ENCODE peak calls at places on chromosomes 13 and 19, in six cellular contexts. V is trophoblast cell, Z is H9, T is neuronal stem cell, W is mesenchymal stem cell, B is H1. D is an unnamed sample.

GRCh38 chr13:27296496-27296895 is 25.9 kb downstream of the RASL11A start:
- DNase-seq in T (no peak), B (no peak), W (no peak), Z (no peak), V (no peak), D (no peak)

GRCh38 chr19:56476671-56477428 is at the start of gene ZNF667:
- DNase-seq in V (peak), B (no peak), W (peak), T (peak), Z (no peak), D (peak)

GRCh38 chr19:5487222-5487621 is 32.0 kb downstream of the ZNRF4 start:
- DNase-seq in Z (no peak), W (no peak), T (no peak), B (no peak), V (peak), D (no peak)

GRCh38 chr13:110337287-110337686 is 30.2 kb downstream of the COL4A2 start:
- DNase-seq in T (no peak), B (no peak), W (no peak), Z (no peak), V (no peak), D (no peak)

GRCh38 chr13:25561842-25562241 is 190.1 kb downstream of the ATP8A2 start:
- DNase-seq in T (no peak), Z (no peak), W (no peak), B (no peak), V (no peak), D (no peak)

GRCh38 chr13:49098771-49099512 is 121.2 kb upstream of the MLNR start:
- DNase-seq in Z (no peak), V (peak), W (peak), T (no peak), B (no peak), D (no peak)

GRCh38 chr19:56538761-56539263 is at the start of gene ZFP28:
- DNase-seq in V (no peak), W (no peak), Z (peak), T (no peak), B (peak), D (no peak)

GRCh38 chr13:74325106-74325505 is 190.9 kb upstream of the KLF12 start:
- DNase-seq in B (no peak), T (no peak), V (no peak), Z (no peak), W (peak), D (peak)

GRCh38 chr13:75312884-75313520 is 169.0 kb downstream of the TBC1D4 start:
- DNase-seq in Z (no peak), W (no peak), T (no peak), V (no peak), B (no peak), D (no peak)

GRCh38 chr19:4539697-4540581 is at the start of gene LRG1:
- DNase-seq in Z (no peak), W (no peak), T (no peak), B (no peak), V (peak), D (no peak)

GRCh38 chr13:95437561-95437960 is 115.0 kb upstream of the CLDN10 start:
- DNase-seq in V (no peak), W (peak), Z (no peak), B (no peak), T (no peak), D (no peak)

GRCh38 chr19:33686246-33686645 is 64.5 kb downstream of the CHST8 start:
- DNase-seq in T (no peak), Z (no peak), B (no peak), W (no peak), V (no peak), D (no peak)

GRCh38 chr13:61727714-61728275 is 312.1 kb upstream of the PCDH20 start:
- DNase-seq in Z (no peak), B (no peak), V (peak), T (no peak), W (no peak), D (no peak)

GRCh38 chr19:37594982-37595382 is 306 bp downstream of the ZNF540 start:
- DNase-seq in B (no peak), V (no peak), T (no peak), Z (no peak), W (no peak), D (peak)

GRCh38 chr19:33727331-33728028 is 69.2 kb upstream of the KCTD15 start:
- DNase-seq in V (no peak), W (no peak), T (no peak), B (no peak), Z (no peak), D (no peak)

GRCh38 chr13:111515648-111516047 is 195.2 kb downstream of the TEX29 start:
- DNase-seq in Z (peak), B (no peak), W (no peak), V (no peak), T (no peak), D (no peak)

GRCh38 chr13:99044764-99045163 is 66.9 kb upstream of the DOCK9 start:
- DNase-seq in Z (no peak), V (no peak), B (no peak), W (no peak), T (no peak), D (no peak)

GRCh38 chr13:53398051-53398450 is 369.4 kb downstream of the OLFM4 start:
- DNase-seq in B (no peak), W (no peak), V (no peak), Z (no peak), T (no peak), D (no peak)

GRCh38 chr19:14395710-14396338 is 14.6 kb downstream of the ADGRE5 start:
- DNase-seq in V (no peak), T (no peak), W (no peak), B (no peak), Z (no peak), D (no peak)

GRCh38 chr13:35714096-35714495 is 237.6 kb upstream of the MAB21L1 start:
- DNase-seq in W (no peak), T (no peak), B (no peak), V (peak), Z (no peak), D (no peak)

GRCh38 chr19:39169143-39169810 is 27.5 kb upstream of the NCCRP1 start:
- DNase-seq in B (no peak), W (no peak), T (no peak), V (no peak), Z (no peak), D (no peak)

GRCh38 chr13:101098873-101099272 is 317.4 kb downstream of the NALCN start:
- DNase-seq in W (peak), Z (no peak), V (no peak), B (no peak), T (no peak), D (peak)

GRCh38 chr13:99970761-99971575 is 599 bp downstream of the ZIC5 start:
- DNase-seq in B (peak), T (no peak), Z (peak), V (no peak), W (no peak), D (no peak)

GRCh38 chr19:3386447-3387234 is 20.3 kb downstream of the NFIC start:
- DNase-seq in Z (no peak), W (no peak), B (no peak), V (no peak), T (no peak), D (no peak)

GRCh38 chr19:2113436-2114211 is 16.9 kb downstream of the IZUMO4 start:
- DNase-seq in Z (no peak), W (peak), V (no peak), T (no peak), B (no peak), D (no peak)

GRCh38 chr19:38649305-38650179 is 2.1 kb downstream of the ACTN4 start:
- DNase-seq in B (no peak), T (no peak), V (no peak), W (no peak), Z (no peak), D (no peak)

GRCh38 chr19:3950871-3951861 is 18.3 kb downstream of the NMRK2 start:
- DNase-seq in Z (no peak), T (no peak), W (no peak), B (no peak), V (peak), D (no peak)

DNA sequence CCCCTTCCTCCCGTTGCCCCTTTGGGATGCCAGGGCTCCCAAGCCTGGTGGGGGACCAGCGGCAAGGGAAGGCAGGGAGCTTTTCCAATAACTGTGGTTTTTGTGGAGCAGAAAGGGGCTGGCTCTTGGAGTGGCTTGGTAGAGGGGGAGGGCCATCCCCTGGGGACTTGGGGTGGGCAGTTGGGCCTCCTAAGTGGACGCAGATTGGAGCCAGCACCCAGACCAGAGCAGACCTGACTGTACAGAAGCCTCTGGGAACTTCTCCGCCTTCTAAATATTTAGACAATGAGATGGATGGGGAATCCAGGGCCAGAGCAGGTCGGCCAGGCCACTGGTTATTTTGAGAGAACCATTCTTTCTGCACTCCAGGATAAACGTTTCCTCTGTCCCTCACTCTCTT is 4.2 kb downstream of the PTGIR start:
- DNase-seq in W (peak), Z (no peak), V (no peak), B (no peak), T (no peak), D (peak)
- H4K91ac ChIP-seq in W (no peak), Z (no peak), V (no peak), B (no peak), T (no peak), D (peak)

DNA sequence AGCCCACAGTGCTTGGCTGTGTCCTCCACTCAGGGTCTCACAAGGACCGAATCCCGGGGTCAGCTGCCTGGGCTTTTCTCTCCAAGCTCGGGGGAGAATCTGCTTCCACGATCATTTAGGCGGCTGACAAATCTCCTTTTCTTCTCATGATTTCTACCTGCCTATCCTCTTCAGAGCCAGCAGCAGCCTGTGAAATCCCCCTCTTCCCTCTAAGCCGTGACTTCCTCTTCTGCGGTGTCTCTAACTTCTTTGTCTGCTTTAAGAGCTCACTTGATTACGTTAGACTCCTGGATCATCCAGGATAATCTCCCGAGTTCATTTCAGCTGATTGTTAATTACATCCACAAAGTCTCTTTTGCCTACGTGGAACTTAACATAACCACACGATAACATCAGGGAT is 22.5 kb upstream of the ZNF845 start:
- DNase-seq in V (no peak), T (no peak), B (no peak), W (no peak), Z (no peak), D (no peak)
- H4K91ac ChIP-seq in V (no peak), T (no peak), B (no peak), W (no peak), Z (no peak), D (no peak)

DNA sequence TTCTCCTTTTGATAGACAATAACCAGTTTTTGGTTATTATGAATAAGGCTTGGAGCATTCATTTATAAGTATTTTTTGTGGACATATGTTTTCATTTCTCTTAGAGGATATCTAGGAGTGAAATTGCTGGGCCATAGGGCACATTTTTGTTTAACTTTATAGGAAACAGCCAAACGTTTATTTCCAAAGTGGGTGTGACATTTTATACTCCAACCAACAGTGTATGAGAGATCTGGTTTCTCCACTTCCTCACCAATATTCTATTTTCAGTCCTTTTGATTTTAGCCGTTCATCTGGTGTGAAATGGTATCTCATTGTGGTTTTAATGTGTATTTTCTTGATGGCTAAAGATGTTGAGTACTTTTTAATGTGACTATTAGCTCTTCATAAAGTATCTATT is 21.9 kb downstream of the TDRD3 start:
- DNase-seq in V (no peak), Z (no peak), T (no peak), W (no peak), B (no peak), D (no peak)
- H4K91ac ChIP-seq in V (no peak), Z (no peak), T (no peak), W (no peak), B (no peak), D (no peak)

DNA sequence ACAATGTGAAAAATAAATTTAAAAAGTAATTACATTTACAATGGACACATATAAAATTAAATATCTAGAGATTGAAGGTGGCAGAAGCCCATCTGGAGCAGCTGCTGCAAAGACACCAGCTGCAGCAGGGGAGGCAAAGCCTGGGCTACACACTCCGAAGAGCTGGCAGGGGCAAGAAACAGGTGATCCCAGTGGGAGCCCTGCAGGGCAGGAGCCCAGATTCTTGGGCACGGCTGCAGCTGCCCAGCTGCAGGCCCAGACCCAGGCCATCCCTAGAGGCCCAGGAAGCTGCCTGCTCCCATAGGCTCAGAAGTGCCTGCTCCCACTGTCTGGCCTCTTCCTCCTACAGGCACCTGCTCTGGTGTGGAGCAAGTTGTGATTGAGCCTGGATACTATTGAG is 1547.9 kb upstream of the SPRY2 start:
- DNase-seq in V (no peak), T (no peak), B (no peak), Z (no peak), W (no peak), D (no peak)
- H4K91ac ChIP-seq in V (no peak), T (no peak), B (no peak), Z (no peak), W (no peak), D (no peak)

DNA sequence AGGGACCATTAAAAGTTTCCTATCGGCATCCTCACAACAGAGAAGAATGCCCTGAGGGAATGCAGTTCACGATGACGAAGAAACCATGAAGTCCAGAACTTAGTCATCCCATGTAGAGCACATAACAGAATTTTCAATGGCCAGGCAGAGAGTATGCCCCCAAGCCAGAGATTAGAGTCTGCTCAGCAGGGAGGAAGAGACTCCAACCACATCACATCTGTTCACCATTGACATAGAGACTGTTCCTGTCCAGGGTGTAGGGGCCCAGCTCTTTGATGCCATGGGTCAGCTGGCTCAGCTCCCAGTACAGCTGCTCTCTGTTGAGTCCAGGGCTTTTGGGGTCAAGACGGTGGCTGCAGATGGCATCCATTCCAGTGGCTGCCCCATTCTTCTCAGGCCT is 68.2 kb downstream of the MBD3L1 start:
- DNase-seq in B (no peak), W (no peak), T (no peak), V (peak), Z (no peak), D (no peak)
- H4K91ac ChIP-seq in B (no peak), W (no peak), T (no peak), V (no peak), Z (no peak), D (no peak)

GRCh38 chr13:20974981-20975585 is 72.5 kb upstream of the XPO4 start:
- DNase-seq in T (no peak), V (peak), B (no peak), Z (no peak), W (peak), D (no peak)
- H4K91ac ChIP-seq in T (no peak), V (peak), B (no peak), Z (no peak), W (no peak), D (no peak)

GRCh38 chr19:28523619-28524018 is 689.3 kb downstream of the UQCRFS1 start:
- DNase-seq in T (no peak), B (no peak), W (no peak), Z (no peak), V (no peak), D (no peak)
- H4K91ac ChIP-seq in T (no peak), B (no peak), W (no peak), Z (no peak), V (no peak), D (no peak)

GRCh38 chr13:107209811-107210210 is 641.9 kb upstream of the ARGLU1 start:
- DNase-seq in V (no peak), T (no peak), Z (no peak), W (peak), B (no peak), D (peak)
- H4K91ac ChIP-seq in V (no peak), T (no peak), Z (no peak), W (no peak), B (no peak), D (no peak)

DNA sequence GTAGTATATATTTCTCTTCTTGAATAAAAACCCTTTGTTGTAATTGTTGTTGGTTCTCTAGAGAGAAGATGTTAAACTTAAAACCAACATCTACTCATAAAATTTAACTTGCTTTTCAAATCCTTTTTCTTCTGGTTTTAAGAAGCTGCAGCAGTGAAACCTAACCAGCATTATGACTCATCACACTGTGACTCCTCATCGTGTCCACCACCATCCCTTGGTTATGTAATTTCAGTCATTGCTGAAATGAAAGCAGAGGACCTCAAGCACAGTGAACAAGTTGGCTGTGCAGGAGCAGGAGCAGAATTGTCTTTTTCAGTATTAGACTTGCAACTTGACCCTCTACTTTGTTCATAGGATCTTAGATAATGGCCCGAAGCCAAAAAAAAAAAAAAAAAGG is 64.9 kb upstream of the HTR2A start:
- DNase-seq in B (no peak), T (no peak), Z (no peak), V (peak), W (peak), D (peak)
- H4K91ac ChIP-seq in B (no peak), T (no peak), Z (no peak), V (no peak), W (no peak), D (no peak)